ENCODE peak calls at places on chromosomes 12 and 14, in six cellular contexts. C, U, H, K, Z and A are unnamed samples.

GRCh38 chr12:109996483-109996853 is 300 bp upstream of the GIT2 start:
- DNase-seq in C (no peak), Z (no peak), U (no peak), K (no peak), H (no peak), A (no peak)

GRCh38 chr14:90644882-90645281 is 171.3 kb downstream of the TTC7B start:
- DNase-seq in K (no peak), U (no peak), H (no peak), Z (no peak), C (no peak), A (no peak)

GRCh38 chr12:64390275-64390851 is at the start of gene C12orf56:
- DNase-seq in K (no peak), C (no peak), H (no peak), U (no peak), Z (no peak), A (no peak)

GRCh38 chr14:100468557-100468956 is 118.7 kb downstream of the BEGAIN start:
- DNase-seq in H (no peak), U (no peak), C (no peak), K (peak; percentile 17), Z (no peak), A (no peak)

GRCh38 chr14:64549805-64550538 is at the start of gene PPP1R36:
- DNase-seq in K (no peak), Z (no peak), H (peak; percentile 41), U (no peak), C (no peak), A (peak; percentile 15)

GRCh38 chr12:120006248-120006975 is 17.4 kb downstream of the BICDL1 start:
- DNase-seq in Z (no peak), H (no peak), C (no peak), K (no peak), U (no peak), A (no peak)

GRCh38 chr12:2919249-2919648 is 28.6 kb downstream of the TULP3 start:
- DNase-seq in K (no peak), U (no peak), Z (no peak), H (no peak), C (no peak), A (no peak)

GRCh38 chr12:96743606-96744005 is 163.5 kb upstream of the NEDD1 start:
- DNase-seq in U (no peak), K (no peak), C (no peak), H (no peak), Z (no peak), A (no peak)

GRCh38 chr14:80426686-80427085 is 215.4 kb upstream of the DIO2 start:
- DNase-seq in K (no peak), U (no peak), C (no peak), H (no peak), Z (no peak), A (no peak)

GRCh38 chr12:92968201-92968813 is 39.2 kb upstream of the EEA1 start:
- DNase-seq in H (no peak), K (no peak), Z (no peak), C (peak; percentile 71), U (no peak), A (no peak)

GRCh38 chr12:124352839-124353238 is 57.9 kb downstream of the RFLNA start:
- DNase-seq in C (no peak), H (no peak), U (no peak), Z (no peak), K (no peak), A (no peak)